ENCODE peak calls at places on chromosomes 1 and 21, in four cellular contexts. E, X, C and V are unnamed samples.

GRCh38 chr1:71621785-71622184 is 541.0 kb upstream of the ZRANB2 start:
- ATAC-seq in X (no peak), E (no peak), C (no peak), V (no peak)

GRCh38 chr1:246153796-246154212 is 353.3 kb downstream of the SMYD3 start:
- ATAC-seq in C (no peak), X (no peak), E (no peak), V (no peak)

GRCh38 chr1:101228424-101229134 is 8.2 kb upstream of the S1PR1 start:
- ATAC-seq in C (no peak), X (no peak), E (peak; percentile 46), V (peak; percentile 73)

GRCh38 chr1:167057297-167057688 is 32.9 kb downstream of the GPA33 start:
- ATAC-seq in X (no peak), E (peak; percentile 71), C (peak; percentile 77), V (peak; percentile 44)

GRCh38 chr1:117595993-117596720 is 9.7 kb upstream of the TENT5C start:
- ATAC-seq in E (no peak), C (no peak), X (no peak), V (no peak)

GRCh38 chr1:162681127-162681435 is 48.8 kb downstream of the DDR2 start:
- ATAC-seq in E (no peak), X (no peak), C (no peak), V (no peak)

GRCh38 chr1:27568247-27569087 is 35.5 kb downstream of the AHDC1 start:
- ATAC-seq in X (peak; percentile 94), C (peak; percentile 98), E (peak; percentile 93), V (peak; percentile 93)

GRCh38 chr1:15261155-15262002 is 14.4 kb downstream of the FHAD1 start:
- ATAC-seq in C (no peak), X (peak; percentile 87), E (peak; percentile 92), V (peak; percentile 92)

GRCh38 chr1:213123532-213123931 is 72.5 kb downstream of the RPS6KC1 start:
- ATAC-seq in C (no peak), E (no peak), X (no peak), V (no peak)

GRCh38 chr1:84997667-84998600 is 1.0 kb upstream of the MCOLN2 start:
- ATAC-seq in X (no peak), E (no peak), C (no peak), V (no peak)

GRCh38 chr1:184310157-184310819 is 76.5 kb upstream of the C1orf21 start:
- ATAC-seq in E (no peak), X (no peak), C (no peak), V (no peak)

GRCh38 chr1:235601087-235601486 is 48.5 kb downstream of the GNG4 start:
- ATAC-seq in C (no peak), E (no peak), X (no peak), V (no peak)

GRCh38 chr1:110477445-110477957 is 26.6 kb downstream of the PROK1 start:
- ATAC-seq in E (no peak), C (peak; percentile 39), X (no peak), V (no peak)

GRCh38 chr1:38138498-38139233 is 92.1 kb upstream of the POU3F1 start:
- ATAC-seq in C (no peak), X (peak; percentile 87), E (no peak), V (no peak)

GRCh38 chr1:17970757-17971156 is 136.8 kb upstream of the IGSF21 start:
- ATAC-seq in X (no peak), E (no peak), C (no peak), V (no peak)

GRCh38 chr21:40923361-40923760 is 76.4 kb upstream of the DSCAM start:
- ATAC-seq in X (no peak), E (no peak), C (no peak), V (no peak)

GRCh38 chr1:64696879-64697278 is 48.0 kb upstream of the RAVER2 start:
- ATAC-seq in E (no peak), C (no peak), X (no peak), V (no peak)

GRCh38 chr21:43726686-43727570 is 8.0 kb downstream of the PDXK start:
- ATAC-seq in X (peak; percentile 2), E (no peak), C (no peak), V (no peak)

GRCh38 chr1:228748431-228748830 is 13.2 kb downstream of the RHOU start:
- ATAC-seq in X (no peak), E (peak; percentile 70), C (peak; percentile 80), V (peak; percentile 82)

GRCh38 chr1:247360116-247360898 is 28.6 kb upstream of the ZNF496 start:
- ATAC-seq in E (no peak), C (no peak), X (peak; percentile 62), V (no peak)

GRCh38 chr1:100995196-100995983 is 30.2 kb downstream of the DPH5 start:
- ATAC-seq in E (no peak), C (no peak), X (no peak), V (no peak)

GRCh38 chr21:42406201-42406601 is 2.5 kb downstream of the UBASH3A start:
- ATAC-seq in E (peak; percentile 70), X (no peak), C (peak; percentile 68), V (peak; percentile 78)